ENCODE peak calls at places on chromosomes 11 and 22, in five cellular contexts. One of them, this sample, is unnamed.

GRCh38 chr22:24181088-24181995 is at the start of gene SUSD2:
- DNase-seq in WTC11: peak
- DNase-seq in activated CD8-positive, alpha-beta memory T cell treated with anti-CD3 and anti-CD28 coated beads, Interleukin-2, amount 10 ng/mL, durations not matched to agents 7 days and 5 days: no peak
- DNase-seq in T-helper 1 cell: no peak
- DNase-seq in substantia nigra: no peak
- DNase-seq in this sample: no peak

GRCh38 chr11:20443596-20443995 is 56.1 kb downstream of the PRMT3 start:
- DNase-seq in WTC11: no peak
- DNase-seq in activated CD8-positive, alpha-beta memory T cell treated with anti-CD3 and anti-CD28 coated beads, Interleukin-2, amount 10 ng/mL, durations not matched to agents 7 days and 5 days: no peak
- DNase-seq in T-helper 1 cell: no peak
- DNase-seq in substantia nigra: no peak
- DNase-seq in this sample: no peak

GRCh38 chr11:88402784-88403183 is 65.2 kb upstream of the CTSC start:
- DNase-seq in WTC11: no peak
- DNase-seq in activated CD8-positive, alpha-beta memory T cell treated with anti-CD3 and anti-CD28 coated beads, Interleukin-2, amount 10 ng/mL, durations not matched to agents 7 days and 5 days: no peak
- DNase-seq in T-helper 1 cell: no peak
- DNase-seq in substantia nigra: no peak
- DNase-seq in this sample: no peak

GRCh38 chr11:46387919-46388618 is 3.5 kb downstream of the CHRM4 start:
- DNase-seq in WTC11: no peak
- DNase-seq in activated CD8-positive, alpha-beta memory T cell treated with anti-CD3 and anti-CD28 coated beads, Interleukin-2, amount 10 ng/mL, durations not matched to agents 7 days and 5 days: no peak
- DNase-seq in T-helper 1 cell: no peak
- DNase-seq in substantia nigra: no peak
- DNase-seq in this sample: no peak

GRCh38 chr11:128550967-128551522 is 36.3 kb downstream of the ETS1 start:
- DNase-seq in WTC11: no peak
- DNase-seq in activated CD8-positive, alpha-beta memory T cell treated with anti-CD3 and anti-CD28 coated beads, Interleukin-2, amount 10 ng/mL, durations not matched to agents 7 days and 5 days: no peak
- DNase-seq in T-helper 1 cell: no peak
- DNase-seq in substantia nigra: no peak
- DNase-seq in this sample: no peak

GRCh38 chr11:134207538-134208239 is 16.1 kb downstream of the NCAPD3 start:
- DNase-seq in WTC11: peak
- DNase-seq in activated CD8-positive, alpha-beta memory T cell treated with anti-CD3 and anti-CD28 coated beads, Interleukin-2, amount 10 ng/mL, durations not matched to agents 7 days and 5 days: peak
- DNase-seq in T-helper 1 cell: peak
- DNase-seq in substantia nigra: no peak
- DNase-seq in this sample: peak

GRCh38 chr11:17063171-17064002 is 14.1 kb downstream of the RPS13 start:
- DNase-seq in WTC11: peak
- DNase-seq in activated CD8-positive, alpha-beta memory T cell treated with anti-CD3 and anti-CD28 coated beads, Interleukin-2, amount 10 ng/mL, durations not matched to agents 7 days and 5 days: peak
- DNase-seq in T-helper 1 cell: peak
- DNase-seq in substantia nigra: peak
- DNase-seq in this sample: peak

GRCh38 chr11:119626910-119627305 is 102.1 kb downstream of the NECTIN1 start:
- DNase-seq in WTC11: no peak
- DNase-seq in activated CD8-positive, alpha-beta memory T cell treated with anti-CD3 and anti-CD28 coated beads, Interleukin-2, amount 10 ng/mL, durations not matched to agents 7 days and 5 days: no peak
- DNase-seq in T-helper 1 cell: no peak
- DNase-seq in substantia nigra: no peak
- DNase-seq in this sample: no peak

GRCh38 chr11:27423125-27423524 is 49.5 kb downstream of the LGR4 start:
- DNase-seq in WTC11: no peak
- DNase-seq in activated CD8-positive, alpha-beta memory T cell treated with anti-CD3 and anti-CD28 coated beads, Interleukin-2, amount 10 ng/mL, durations not matched to agents 7 days and 5 days: no peak
- DNase-seq in T-helper 1 cell: no peak
- DNase-seq in substantia nigra: no peak
- DNase-seq in this sample: no peak

GRCh38 chr11:7892751-7893356 is 38.2 kb downstream of the OR10A6 start:
- DNase-seq in WTC11: no peak
- DNase-seq in activated CD8-positive, alpha-beta memory T cell treated with anti-CD3 and anti-CD28 coated beads, Interleukin-2, amount 10 ng/mL, durations not matched to agents 7 days and 5 days: no peak
- DNase-seq in T-helper 1 cell: no peak
- DNase-seq in substantia nigra: no peak
- DNase-seq in this sample: no peak

GRCh38 chr11:1890856-1891830 is 552 bp downstream of the PRR33 start:
- DNase-seq in WTC11: no peak
- DNase-seq in activated CD8-positive, alpha-beta memory T cell treated with anti-CD3 and anti-CD28 coated beads, Interleukin-2, amount 10 ng/mL, durations not matched to agents 7 days and 5 days: no peak
- DNase-seq in T-helper 1 cell: no peak
- DNase-seq in substantia nigra: no peak
- DNase-seq in this sample: no peak

GRCh38 chr11:100709233-100709999 is 22.3 kb downstream of the ARHGAP42 start:
- DNase-seq in WTC11: no peak
- DNase-seq in activated CD8-positive, alpha-beta memory T cell treated with anti-CD3 and anti-CD28 coated beads, Interleukin-2, amount 10 ng/mL, durations not matched to agents 7 days and 5 days: no peak
- DNase-seq in T-helper 1 cell: no peak
- DNase-seq in substantia nigra: no peak
- DNase-seq in this sample: no peak

GRCh38 chr11:57777969-57778317 is 16.3 kb downstream of the CTNND1 start:
- DNase-seq in WTC11: no peak
- DNase-seq in activated CD8-positive, alpha-beta memory T cell treated with anti-CD3 and anti-CD28 coated beads, Interleukin-2, amount 10 ng/mL, durations not matched to agents 7 days and 5 days: no peak
- DNase-seq in T-helper 1 cell: no peak
- DNase-seq in substantia nigra: no peak
- DNase-seq in this sample: no peak

GRCh38 chr11:99693941-99694492 is 673.3 kb downstream of the CNTN5 start:
- DNase-seq in WTC11: no peak
- DNase-seq in activated CD8-positive, alpha-beta memory T cell treated with anti-CD3 and anti-CD28 coated beads, Interleukin-2, amount 10 ng/mL, durations not matched to agents 7 days and 5 days: no peak
- DNase-seq in T-helper 1 cell: no peak
- DNase-seq in substantia nigra: no peak
- DNase-seq in this sample: no peak

GRCh38 chr11:7617032-7617431 is 56.3 kb downstream of the CYB5R2 start:
- DNase-seq in WTC11: no peak
- DNase-seq in activated CD8-positive, alpha-beta memory T cell treated with anti-CD3 and anti-CD28 coated beads, Interleukin-2, amount 10 ng/mL, durations not matched to agents 7 days and 5 days: no peak
- DNase-seq in T-helper 1 cell: no peak
- DNase-seq in substantia nigra: no peak
- DNase-seq in this sample: no peak

GRCh38 chr22:16783930-16784354 is 41.3 kb downstream of the XKR3 start:
- DNase-seq in WTC11: no peak
- DNase-seq in activated CD8-positive, alpha-beta memory T cell treated with anti-CD3 and anti-CD28 coated beads, Interleukin-2, amount 10 ng/mL, durations not matched to agents 7 days and 5 days: no peak
- DNase-seq in T-helper 1 cell: no peak
- DNase-seq in substantia nigra: no peak
- DNase-seq in this sample: no peak

GRCh38 chr11:70064726-70065317 is 13.3 kb upstream of the ANO1 start:
- DNase-seq in WTC11: no peak
- DNase-seq in activated CD8-positive, alpha-beta memory T cell treated with anti-CD3 and anti-CD28 coated beads, Interleukin-2, amount 10 ng/mL, durations not matched to agents 7 days and 5 days: peak
- DNase-seq in T-helper 1 cell: no peak
- DNase-seq in substantia nigra: no peak
- DNase-seq in this sample: no peak

GRCh38 chr11:94325681-94326080 is 21.3 kb downstream of the IZUMO1R start:
- DNase-seq in WTC11: peak
- DNase-seq in activated CD8-positive, alpha-beta memory T cell treated with anti-CD3 and anti-CD28 coated beads, Interleukin-2, amount 10 ng/mL, durations not matched to agents 7 days and 5 days: peak
- DNase-seq in T-helper 1 cell: no peak
- DNase-seq in substantia nigra: no peak
- DNase-seq in this sample: peak

GRCh38 chr11:46006418-46007070 is 84.1 kb downstream of the LARGE2 start:
- DNase-seq in WTC11: no peak
- DNase-seq in activated CD8-positive, alpha-beta memory T cell treated with anti-CD3 and anti-CD28 coated beads, Interleukin-2, amount 10 ng/mL, durations not matched to agents 7 days and 5 days: no peak
- DNase-seq in T-helper 1 cell: no peak
- DNase-seq in substantia nigra: no peak
- DNase-seq in this sample: peak

GRCh38 chr11:2892215-2893020 is 6.8 kb upstream of the CDKN1C start:
- DNase-seq in WTC11: peak
- DNase-seq in activated CD8-positive, alpha-beta memory T cell treated with anti-CD3 and anti-CD28 coated beads, Interleukin-2, amount 10 ng/mL, durations not matched to agents 7 days and 5 days: peak
- DNase-seq in T-helper 1 cell: peak
- DNase-seq in substantia nigra: peak
- DNase-seq in this sample: peak

GRCh38 chr22:48639021-48639795 is 1188.5 kb downstream of the BRD1 start:
- DNase-seq in WTC11: no peak
- DNase-seq in activated CD8-positive, alpha-beta memory T cell treated with anti-CD3 and anti-CD28 coated beads, Interleukin-2, amount 10 ng/mL, durations not matched to agents 7 days and 5 days: no peak
- DNase-seq in T-helper 1 cell: no peak
- DNase-seq in substantia nigra: no peak
- DNase-seq in this sample: no peak

GRCh38 chr11:102451693-102452460 is 688 bp downstream of the TMEM123 start:
- DNase-seq in WTC11: peak
- DNase-seq in activated CD8-positive, alpha-beta memory T cell treated with anti-CD3 and anti-CD28 coated beads, Interleukin-2, amount 10 ng/mL, durations not matched to agents 7 days and 5 days: peak
- DNase-seq in T-helper 1 cell: peak
- DNase-seq in substantia nigra: peak
- DNase-seq in this sample: peak

GRCh38 chr22:19058713-19059451 is 63.3 kb downstream of the DGCR2 start:
- DNase-seq in WTC11: no peak
- DNase-seq in activated CD8-positive, alpha-beta memory T cell treated with anti-CD3 and anti-CD28 coated beads, Interleukin-2, amount 10 ng/mL, durations not matched to agents 7 days and 5 days: peak
- DNase-seq in T-helper 1 cell: no peak
- DNase-seq in substantia nigra: no peak
- DNase-seq in this sample: no peak

GRCh38 chr11:74319139-74319538 is 7.7 kb upstream of the P4HA3 start:
- DNase-seq in WTC11: no peak
- DNase-seq in activated CD8-positive, alpha-beta memory T cell treated with anti-CD3 and anti-CD28 coated beads, Interleukin-2, amount 10 ng/mL, durations not matched to agents 7 days and 5 days: no peak
- DNase-seq in T-helper 1 cell: no peak
- DNase-seq in substantia nigra: no peak
- DNase-seq in this sample: no peak

GRCh38 chr22:35587447-35587870 is 29.7 kb downstream of the MB start:
- DNase-seq in WTC11: no peak
- DNase-seq in activated CD8-positive, alpha-beta memory T cell treated with anti-CD3 and anti-CD28 coated beads, Interleukin-2, amount 10 ng/mL, durations not matched to agents 7 days and 5 days: no peak
- DNase-seq in T-helper 1 cell: no peak
- DNase-seq in substantia nigra: peak
- DNase-seq in this sample: no peak

GRCh38 chr11:66868082-66868725 is 11.3 kb downstream of the LRFN4 start:
- DNase-seq in WTC11: no peak
- DNase-seq in activated CD8-positive, alpha-beta memory T cell treated with anti-CD3 and anti-CD28 coated beads, Interleukin-2, amount 10 ng/mL, durations not matched to agents 7 days and 5 days: no peak
- DNase-seq in T-helper 1 cell: no peak
- DNase-seq in substantia nigra: no peak
- DNase-seq in this sample: no peak

GRCh38 chr11:118715245-118715807 is 35.9 kb upstream of the TREH start:
- DNase-seq in WTC11: no peak
- DNase-seq in activated CD8-positive, alpha-beta memory T cell treated with anti-CD3 and anti-CD28 coated beads, Interleukin-2, amount 10 ng/mL, durations not matched to agents 7 days and 5 days: no peak
- DNase-seq in T-helper 1 cell: no peak
- DNase-seq in substantia nigra: no peak
- DNase-seq in this sample: no peak

GRCh38 chr11:120801801-120802689 is 221.9 kb upstream of the TBCEL start:
- DNase-seq in WTC11: peak
- DNase-seq in activated CD8-positive, alpha-beta memory T cell treated with anti-CD3 and anti-CD28 coated beads, Interleukin-2, amount 10 ng/mL, durations not matched to agents 7 days and 5 days: peak
- DNase-seq in T-helper 1 cell: no peak
- DNase-seq in substantia nigra: peak
- DNase-seq in this sample: peak

GRCh38 chr22:21909871-21910270 is 42.4 kb upstream of the MAPK1 start:
- DNase-seq in WTC11: no peak
- DNase-seq in activated CD8-positive, alpha-beta memory T cell treated with anti-CD3 and anti-CD28 coated beads, Interleukin-2, amount 10 ng/mL, durations not matched to agents 7 days and 5 days: no peak
- DNase-seq in T-helper 1 cell: no peak
- DNase-seq in substantia nigra: no peak
- DNase-seq in this sample: no peak

GRCh38 chr11:57681168-57681567 is 13.3 kb downstream of the ZDHHC5 start:
- DNase-seq in WTC11: no peak
- DNase-seq in activated CD8-positive, alpha-beta memory T cell treated with anti-CD3 and anti-CD28 coated beads, Interleukin-2, amount 10 ng/mL, durations not matched to agents 7 days and 5 days: no peak
- DNase-seq in T-helper 1 cell: no peak
- DNase-seq in substantia nigra: no peak
- DNase-seq in this sample: no peak

GRCh38 chr11:62398011-62398994 is 20.5 kb upstream of the SCGB1A1 start:
- DNase-seq in WTC11: no peak
- DNase-seq in activated CD8-positive, alpha-beta memory T cell treated with anti-CD3 and anti-CD28 coated beads, Interleukin-2, amount 10 ng/mL, durations not matched to agents 7 days and 5 days: no peak
- DNase-seq in T-helper 1 cell: no peak
- DNase-seq in substantia nigra: no peak
- DNase-seq in this sample: no peak

This sample was measured in effector memory CD8-positive, alpha-beta T cell.